ENCODE peak calls at places on chromosomes 4 and X, in seven cellular contexts. One of them, this sample, is unnamed.

GRCh38 chr4:71333960-71334951 is 4.6 kb upstream of the SLC4A4 start:
- DNase-seq in iPS DF 6.9: no peak
- DNase-seq in SW480: no peak
- DNase-seq in coronary artery: no peak
- DNase-seq in ACHN: no peak
- DNase-seq in endothelial cell: no peak
- DNase-seq in Daoy: peak
- DNase-seq in this sample: peak

GRCh38 chr4:112766422-112766821 is 129.5 kb downstream of the LARP7 start:
- DNase-seq in iPS DF 6.9: no peak
- DNase-seq in SW480: peak
- DNase-seq in coronary artery: no peak
- DNase-seq in ACHN: peak
- DNase-seq in endothelial cell: peak
- DNase-seq in Daoy: peak
- DNase-seq in this sample: no peak

GRCh38 chr4:142500966-142501365 is 345.1 kb downstream of the INPP4B start:
- DNase-seq in iPS DF 6.9: no peak
- DNase-seq in SW480: no peak
- DNase-seq in coronary artery: no peak
- DNase-seq in ACHN: no peak
- DNase-seq in endothelial cell: no peak
- DNase-seq in Daoy: no peak
- DNase-seq in this sample: no peak

GRCh38 chr4:184344899-184345572 is 127.4 kb upstream of the ENPP6 start:
- DNase-seq in iPS DF 6.9: no peak
- DNase-seq in SW480: no peak
- DNase-seq in coronary artery: no peak
- DNase-seq in ACHN: no peak
- DNase-seq in endothelial cell: no peak
- DNase-seq in Daoy: no peak
- DNase-seq in this sample: no peak

GRCh38 chr4:6910340-6910959 is 824 bp downstream of the TBC1D14 start:
- DNase-seq in iPS DF 6.9: no peak
- DNase-seq in SW480: peak
- DNase-seq in coronary artery: no peak
- DNase-seq in ACHN: peak
- DNase-seq in endothelial cell: no peak
- DNase-seq in Daoy: no peak
- DNase-seq in this sample: no peak

GRCh38 chr4:20444599-20445337 is 193.1 kb downstream of the SLIT2 start:
- DNase-seq in iPS DF 6.9: no peak
- DNase-seq in SW480: no peak
- DNase-seq in coronary artery: no peak
- DNase-seq in ACHN: no peak
- DNase-seq in endothelial cell: no peak
- DNase-seq in Daoy: no peak
- DNase-seq in this sample: no peak

GRCh38 chr4:384311-385010 is 46.8 kb downstream of the ZNF141 start:
- DNase-seq in iPS DF 6.9: no peak
- DNase-seq in SW480: no peak
- DNase-seq in coronary artery: no peak
- DNase-seq in ACHN: no peak
- DNase-seq in endothelial cell: no peak
- DNase-seq in Daoy: no peak
- DNase-seq in this sample: no peak

GRCh38 chrX:15812212-15812938 is 22.1 kb downstream of the ZRSR2 start:
- DNase-seq in iPS DF 6.9: no peak
- DNase-seq in SW480: no peak
- DNase-seq in coronary artery: no peak
- DNase-seq in ACHN: no peak
- DNase-seq in endothelial cell: no peak
- DNase-seq in Daoy: no peak
- DNase-seq in this sample: no peak

GRCh38 chr4:150582881-150583286 is 933 bp downstream of the MAB21L2 start:
- DNase-seq in iPS DF 6.9: no peak
- DNase-seq in SW480: no peak
- DNase-seq in coronary artery: no peak
- DNase-seq in ACHN: no peak
- DNase-seq in endothelial cell: peak
- DNase-seq in Daoy: peak
- DNase-seq in this sample: no peak

GRCh38 chr4:38034986-38035882 is 75.0 kb downstream of the PTTG2 start:
- DNase-seq in iPS DF 6.9: peak
- DNase-seq in SW480: peak
- DNase-seq in coronary artery: no peak
- DNase-seq in ACHN: peak
- DNase-seq in endothelial cell: peak
- DNase-seq in Daoy: peak
- DNase-seq in this sample: peak

GRCh38 chrX:44935172-44935571 is 62.2 kb downstream of the KDM6A start:
- DNase-seq in iPS DF 6.9: no peak
- DNase-seq in SW480: no peak
- DNase-seq in coronary artery: no peak
- DNase-seq in ACHN: no peak
- DNase-seq in endothelial cell: no peak
- DNase-seq in Daoy: no peak
- DNase-seq in this sample: no peak

GRCh38 chrX:133007458-133007857 is 49.0 kb upstream of the HS6ST2 start:
- DNase-seq in iPS DF 6.9: no peak
- DNase-seq in SW480: no peak
- DNase-seq in coronary artery: no peak
- DNase-seq in ACHN: no peak
- DNase-seq in endothelial cell: no peak
- DNase-seq in Daoy: no peak
- DNase-seq in this sample: no peak

GRCh38 chr4:2600878-2601277 is 64.4 kb downstream of the FAM193A start:
- DNase-seq in iPS DF 6.9: no peak
- DNase-seq in SW480: no peak
- DNase-seq in coronary artery: no peak
- DNase-seq in ACHN: no peak
- DNase-seq in endothelial cell: no peak
- DNase-seq in Daoy: no peak
- DNase-seq in this sample: no peak

GRCh38 chr4:40409835-40410234 is 74.7 kb downstream of the CHRNA9 start:
- DNase-seq in iPS DF 6.9: no peak
- DNase-seq in SW480: peak
- DNase-seq in coronary artery: no peak
- DNase-seq in ACHN: no peak
- DNase-seq in endothelial cell: no peak
- DNase-seq in Daoy: no peak
- DNase-seq in this sample: no peak

GRCh38 chrX:36909584-36909983 is 98.6 kb upstream of the FAM47C start:
- DNase-seq in iPS DF 6.9: no peak
- DNase-seq in SW480: no peak
- DNase-seq in coronary artery: no peak
- DNase-seq in ACHN: no peak
- DNase-seq in endothelial cell: peak
- DNase-seq in Daoy: no peak
- DNase-seq in this sample: no peak

GRCh38 chr4:181181331-181181730 is 1061.9 kb upstream of the TENM3 start:
- DNase-seq in iPS DF 6.9: no peak
- DNase-seq in SW480: no peak
- DNase-seq in coronary artery: no peak
- DNase-seq in ACHN: no peak
- DNase-seq in endothelial cell: no peak
- DNase-seq in Daoy: no peak
- DNase-seq in this sample: no peak